ENCODE peak calls at places on chromosome 13, in four cellular contexts. A is tibial artery; V is upper lobe of right lung; C is CD4-positive, alpha-beta T cell. H is an unnamed sample.

GRCh38 chr13:94546071-94546839 is 49.7 kb downstream of the TGDS start:
- DNase-seq in A (no peak), C (no peak), V (no peak), H (no peak)

GRCh38 chr13:24308488-24309020 is 826 bp upstream of the C1QTNF9 start:
- DNase-seq in A (no peak), C (no peak), V (no peak), H (no peak)

GRCh38 chr13:95246292-95247082 is 54.8 kb downstream of the ABCC4 start:
- DNase-seq in A (no peak), C (no peak), V (no peak), H (no peak)

GRCh38 chr13:27791146-27791900 is 960 bp upstream of the GSX1 start:
- DNase-seq in V (no peak), A (no peak), C (no peak), H (no peak)

GRCh38 chr13:37481005-37481857 is 117.3 kb downstream of the POSTN start:
- DNase-seq in A (no peak), V (no peak), C (no peak), H (no peak)

GRCh38 chr13:113350065-113350937 is 13.6 kb downstream of the GRTP1 start:
- DNase-seq in V (no peak), A (no peak), C (no peak), H (no peak)

GRCh38 chr13:32016631-32017030 is 14.9 kb upstream of the FRY start:
- DNase-seq in C (no peak), A (no peak), V (no peak), H (no peak)

GRCh38 chr13:112467236-112467635 is 91.1 kb downstream of the SPACA7 start:
- DNase-seq in C (no peak), A (no peak), V (no peak), H (no peak)

GRCh38 chr13:39148513-39148961 is 110.3 kb downstream of the NHLRC3 start:
- DNase-seq in C (no peak), A (no peak), V (no peak), H (no peak)

GRCh38 chr13:114194853-114195252 is 15.8 kb downstream of the CFAP97D2 start:
- DNase-seq in V (no peak), C (no peak), A (no peak), H (no peak)

GRCh38 chr13:46831588-46832194 is 34.7 kb upstream of the ESD start:
- DNase-seq in V (no peak), C (no peak), A (no peak), H (peak)

GRCh38 chr13:97225533-97225932 is 3.4 kb downstream of the MBNL2 start:
- DNase-seq in C (no peak), V (no peak), A (no peak), H (no peak)

GRCh38 chr13:19658192-19658591 is 24.7 kb downstream of the MPHOSPH8 start:
- DNase-seq in V (no peak), C (no peak), A (no peak), H (no peak)

GRCh38 chr13:84927442-84928169 is 871.6 kb downstream of the SLITRK6 start:
- DNase-seq in A (no peak), V (no peak), C (no peak), H (no peak)

GRCh38 chr13:52412128-52412527 is 6.2 kb upstream of the THSD1 start:
- DNase-seq in A (no peak), C (no peak), V (no peak), H (no peak)

GRCh38 chr13:30396434-30397075 is 25.7 kb upstream of the UBE2L5 start:
- DNase-seq in A (no peak), V (no peak), C (no peak), H (no peak)

GRCh38 chr13:30400376-30400775 is 21.9 kb upstream of the UBE2L5 start:
- DNase-seq in A (no peak), V (no peak), C (no peak), H (no peak)

GRCh38 chr13:30398601-30399072 is 23.7 kb upstream of the UBE2L5 start:
- DNase-seq in V (no peak), C (no peak), A (no peak), H (peak)

GRCh38 chr13:30394798-30395191 is 27.5 kb upstream of the UBE2L5 start:
- DNase-seq in A (no peak), V (no peak), C (no peak), H (no peak)

DNA sequence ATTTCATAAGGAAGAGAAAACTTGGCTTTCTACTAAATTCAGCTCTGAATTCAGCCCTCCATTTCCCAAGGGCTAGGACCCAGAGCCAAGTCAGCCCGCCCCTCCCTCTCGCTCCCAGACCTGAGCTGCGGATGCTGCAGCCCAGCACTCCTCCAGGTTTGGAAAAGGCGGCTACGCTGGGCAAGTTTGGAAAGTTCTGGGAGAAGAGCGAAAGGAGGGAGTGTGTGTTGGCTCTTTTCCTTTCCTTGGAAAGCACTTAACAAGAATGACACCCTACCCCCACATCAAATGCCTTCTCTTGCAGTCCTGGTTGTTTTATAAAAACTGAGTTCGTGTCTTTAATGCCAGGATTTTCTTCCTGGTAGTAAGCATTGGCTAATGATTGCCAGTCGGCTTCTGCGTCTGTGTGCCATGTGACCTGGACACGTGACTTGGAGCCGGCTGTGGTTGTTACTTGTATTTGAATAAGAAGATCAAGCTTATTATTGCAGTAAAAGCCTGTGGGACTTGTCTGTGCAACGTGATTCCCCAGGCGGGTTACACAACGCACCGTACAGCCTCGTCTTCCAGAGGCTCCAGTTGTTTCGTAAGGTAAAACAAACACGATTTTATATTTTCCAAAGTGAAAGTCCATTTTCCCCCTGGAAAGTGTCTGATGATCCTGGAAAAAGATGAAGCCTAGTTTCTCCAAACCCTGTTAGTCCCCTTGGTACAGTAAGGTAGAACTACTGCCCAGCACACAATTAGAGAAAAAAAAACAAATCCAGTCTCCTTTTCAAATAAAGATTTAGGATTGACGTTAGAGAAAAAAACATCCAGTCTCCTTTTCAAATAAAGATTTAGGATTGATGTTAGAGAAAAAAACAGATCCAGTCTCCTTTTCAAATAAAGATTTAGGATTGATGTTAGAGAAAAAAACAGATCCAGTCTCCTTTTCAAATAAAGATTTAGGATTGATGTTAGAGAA is 26.8 kb upstream of the UBE2L5 start:
- DNase-seq in C (peak), A (peak), V (peak), H (peak)
- H3K27ac ChIP-seq in C (peak), A (peak), V (peak), H (peak)

DNA sequence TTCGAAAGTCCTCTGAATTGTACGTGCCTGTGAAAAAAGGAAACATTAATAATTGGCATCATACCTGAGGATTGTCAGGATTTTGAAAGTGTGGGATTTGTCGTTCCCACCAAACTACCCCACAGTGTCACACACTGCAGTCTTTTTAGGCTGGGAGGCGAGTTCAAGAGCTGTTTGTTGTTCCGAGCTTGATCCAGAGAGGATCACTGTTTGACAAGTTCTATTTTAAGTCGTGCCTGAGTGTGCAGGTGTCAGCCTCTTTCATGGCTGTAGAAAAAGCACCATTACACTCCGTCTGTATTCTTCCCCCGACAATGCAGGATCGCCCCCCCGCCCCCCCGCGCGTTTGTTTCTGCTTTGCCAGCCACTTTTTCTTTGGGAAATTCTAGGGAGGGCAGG is 635 bp upstream of the NBEA start:
- DNase-seq in V (no peak), A (no peak), C (no peak), H (no peak)
- H3K27ac ChIP-seq in V (no peak), A (peak), C (no peak), H (peak)

GRCh38 chr13:51151463-51151862 is 40.4 kb upstream of the C13orf42 start:
- DNase-seq in C (no peak), A (no peak), V (no peak), H (no peak)

GRCh38 chr13:51146667-51147066 is 35.6 kb upstream of the C13orf42 start:
- DNase-seq in A (no peak), V (no peak), C (no peak), H (no peak)

GRCh38 chr13:51148223-51148951 is 37.3 kb upstream of the C13orf42 start:
- DNase-seq in V (no peak), A (no peak), C (no peak), H (no peak)

GRCh38 chr13:51147732-51148131 is 36.7 kb upstream of the C13orf42 start:
- DNase-seq in C (no peak), V (no peak), A (no peak), H (no peak)

GRCh38 chr13:51148952-51149573 is 38.0 kb upstream of the C13orf42 start:
- DNase-seq in C (no peak), V (no peak), A (no peak), H (peak)
- H3K27ac ChIP-seq in C (no peak), V (no peak), A (no peak), H (no peak)

GRCh38 chr13:41495044-41495443 is 37.7 kb downstream of the RGCC start:
- DNase-seq in V (no peak), C (no peak), A (no peak), H (no peak)

GRCh38 chr13:41494202-41494601 is 36.9 kb downstream of the RGCC start:
- DNase-seq in C (no peak), A (no peak), V (no peak), H (no peak)

GRCh38 chr13:41496420-41497234 is 39.3 kb downstream of the RGCC start:
- DNase-seq in C (no peak), V (no peak), A (no peak), H (no peak)

GRCh38 chr13:41490616-41491015 is 33.3 kb downstream of the RGCC start:
- DNase-seq in V (no peak), C (no peak), A (no peak), H (no peak)

DNA sequence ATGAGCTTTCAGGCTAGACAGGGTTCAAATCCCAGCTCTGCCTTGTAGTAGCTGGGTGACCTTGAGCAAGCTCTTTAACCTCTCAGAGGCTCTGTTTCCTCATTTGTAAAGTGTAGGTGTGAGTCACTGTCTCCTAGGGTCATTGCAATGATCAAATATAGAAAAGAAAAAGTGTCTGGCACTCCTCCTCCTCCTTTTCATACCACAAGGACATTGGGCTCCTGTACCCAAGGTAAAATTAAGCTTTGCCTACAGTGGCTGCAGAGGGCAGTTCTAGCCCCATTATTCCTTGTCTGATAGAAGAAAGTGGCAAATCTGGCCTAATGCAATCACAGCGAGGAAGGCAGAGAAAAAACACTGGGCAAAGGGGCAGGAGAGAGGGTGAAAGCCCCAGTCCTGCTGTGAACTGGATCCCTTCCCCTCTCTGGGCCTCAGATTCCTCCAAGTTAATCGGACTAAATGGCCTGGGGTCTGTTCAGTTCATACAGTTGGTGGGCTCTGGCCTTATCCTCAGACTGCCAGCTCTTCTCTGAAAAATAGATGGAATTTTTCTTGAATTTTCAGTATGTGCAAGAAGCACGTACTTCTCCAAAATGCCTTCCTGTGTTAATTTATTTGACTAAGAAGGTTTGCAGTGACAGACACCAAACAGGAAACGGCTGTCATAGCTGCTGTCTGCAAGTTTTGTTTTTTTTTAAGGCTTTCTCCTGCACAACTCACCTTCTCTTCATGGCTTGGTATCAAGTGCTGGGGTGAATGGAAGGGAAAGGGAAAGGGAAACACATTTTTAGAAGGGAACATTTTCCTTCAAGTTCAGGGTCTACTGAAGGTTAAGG is 35.3 kb downstream of the RGCC start:
- DNase-seq in A (no peak), V (no peak), C (peak), H (no peak)
- H3K27ac ChIP-seq in A (no peak), V (peak), C (peak), H (peak)

DNA sequence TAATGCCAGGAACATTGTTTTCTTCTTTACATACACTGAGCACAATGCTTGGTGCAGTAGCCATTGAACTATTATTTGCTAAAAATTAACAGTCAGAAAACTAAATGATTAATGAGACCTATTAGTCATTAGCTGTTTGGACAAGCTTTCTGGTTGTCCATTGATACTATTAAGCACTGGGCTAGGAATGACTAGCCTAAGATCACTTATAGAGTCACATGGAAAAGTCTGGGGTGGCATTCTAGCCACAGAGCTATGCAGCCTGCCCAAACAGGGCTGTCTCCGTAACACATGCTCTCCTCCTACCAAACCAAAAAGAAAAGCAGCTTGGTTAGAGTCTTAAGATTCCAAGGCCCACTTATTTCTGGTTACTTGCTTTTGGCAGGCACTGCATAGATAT is 193.5 kb upstream of the NBEA start:
- DNase-seq in V (no peak), C (no peak), A (no peak), H (no peak)
- H3K27ac ChIP-seq in V (no peak), C (no peak), A (no peak), H (no peak)

H was measured in transverse colon.